ENCODE peak calls at places on chromosomes 16 and 17, in five cellular contexts. O is NCI-H1105 treated with DMSO at 0.1 percent for 48 hours; V is IMR-90; Y is SW480; D is activated CD4-positive, alpha-beta T cell treated with anti-CD3 and anti-CD28 coated beads, Interleukin-2, amount 50 U/mL, for 4 hours. R is an unnamed sample.

GRCh38 chr17:30263552-30264333 is 28.0 kb downstream of the BLMH start:
- DNase-seq in O (no peak), V (peak; percentile 57), Y (no peak), D (no peak), R (no peak)

GRCh38 chr16:75537795-75538194 is 1.9 kb upstream of the CHST5 start:
- DNase-seq in O (no peak), V (no peak), Y (no peak), D (no peak), R (no peak)

GRCh38 chr17:511833-512251 is 159.2 kb upstream of the RPH3AL start:
- DNase-seq in O (no peak), V (peak; percentile 6), Y (no peak), D (no peak), R (no peak)

GRCh38 chr16:12086861-12087260 is 110.3 kb downstream of the SNX29 start:
- DNase-seq in O (no peak), V (no peak), Y (no peak), D (no peak), R (no peak)

GRCh38 chr17:34692932-34693331 is 113.5 kb downstream of the TMEM132E start:
- DNase-seq in O (no peak), V (no peak), Y (peak; percentile 20), D (no peak), R (no peak)

GRCh38 chr17:5823219-5823618 is 238.9 kb upstream of the NLRP1 start:
- DNase-seq in O (no peak), V (no peak), Y (peak; percentile 13), D (no peak), R (no peak)

GRCh38 chr16:69927056-69927757 is 23.9 kb upstream of the CLEC18A start:
- DNase-seq in O (no peak), V (peak; percentile 60), Y (no peak), D (no peak), R (no peak)

GRCh38 chr17:71011389-71011788 is 842.1 kb downstream of the KCNJ2 start:
- DNase-seq in O (no peak), V (no peak), Y (no peak), D (no peak), R (no peak)

GRCh38 chr16:1691956-1692355 is 13.9 kb downstream of the JPT2 start:
- DNase-seq in O (no peak), V (peak; percentile 77), Y (no peak), D (no peak), R (no peak)

GRCh38 chr16:23803591-23804123 is 32.1 kb upstream of the PRKCB start:
- DNase-seq in O (peak; percentile 16), V (peak; percentile 8), Y (peak; percentile 48), D (peak; percentile 64), R (peak; percentile 39)

GRCh38 chr16:10777356-10777755 is 33.7 kb downstream of the NUBP1 start:
- DNase-seq in O (no peak), V (no peak), Y (no peak), D (no peak), R (no peak)

GRCh38 chr17:51439395-51440229 is 179.3 kb downstream of the UTP18 start:
- DNase-seq in O (no peak), V (no peak), Y (peak; percentile 17), D (peak; percentile 13), R (no peak)

GRCh38 chr16:89045181-89045815 is 48.4 kb upstream of the ACSF3 start:
- DNase-seq in O (no peak), V (no peak), Y (no peak), D (no peak), R (no peak)

GRCh38 chr16:2194852-2195315 is 1.5 kb downstream of the CASKIN1 start:
- DNase-seq in O (peak; percentile 41), V (peak; percentile 39), Y (peak; percentile 77), D (peak; percentile 46), R (peak; percentile 56)

GRCh38 chr17:44263360-44263902 is 4.5 kb downstream of the SLC4A1 start:
- DNase-seq in O (no peak), V (no peak), Y (no peak), D (no peak), R (no peak)

GRCh38 chr16:4015275-4015990 is 100.8 kb downstream of the ADCY9 start:
- DNase-seq in O (no peak), V (no peak), Y (no peak), D (no peak), R (no peak)

GRCh38 chr17:81018044-81018802 is 16.7 kb upstream of the BAIAP2 start:
- DNase-seq in O (no peak), V (peak; percentile 63), Y (no peak), D (no peak), R (no peak)

GRCh38 chr17:16479264-16479663 is 12.7 kb downstream of the LRRC75A start:
- DNase-seq in O (no peak), V (no peak), Y (no peak), D (no peak), R (no peak)

GRCh38 chr16:70512456-70512855 is 10.9 kb downstream of the COG4 start:
- DNase-seq in O (no peak), V (peak; percentile 59), Y (no peak), D (no peak), R (no peak)

GRCh38 chr16:50595854-50596253 is 47.7 kb downstream of the NKD1 start:
- DNase-seq in O (no peak), V (no peak), Y (no peak), D (no peak), R (no peak)

GRCh38 chr17:81368623-81369022 is 26.6 kb upstream of the BAHCC1 start:
- DNase-seq in O (no peak), V (no peak), Y (no peak), D (no peak), R (no peak)

GRCh38 chr17:28949185-28950016 is 1.9 kb downstream of the PHF12 start:
- DNase-seq in O (peak; percentile 39), V (no peak), Y (peak; percentile 35), D (peak; percentile 34), R (peak; percentile 81)

GRCh38 chr17:75758131-75758905 is 6.7 kb downstream of the GALK1 start:
- DNase-seq in O (no peak), V (no peak), Y (no peak), D (no peak), R (no peak)

GRCh38 chr16:9566099-9566498 is 474.7 kb downstream of the HAPSTR1 start:
- DNase-seq in O (no peak), V (no peak), Y (no peak), D (no peak), R (no peak)

GRCh38 chr17:20944014-20944905 is 98.6 kb downstream of the USP22 start:
- DNase-seq in O (peak; percentile 75), V (no peak), Y (peak; percentile 63), D (peak; percentile 6), R (no peak)

GRCh38 chr17:33560165-33560564 is 267.1 kb upstream of the ASIC2 start:
- DNase-seq in O (no peak), V (peak; percentile 24), Y (no peak), D (no peak), R (no peak)

GRCh38 chr17:83079766-83080616 is 582 bp downstream of the METRNL start:
- DNase-seq in O (no peak), V (no peak), Y (no peak), D (no peak), R (no peak)